ENCODE peak calls at places on chromosomes 5 and 9, in eight cellular contexts. One of them, this sample, is unnamed. For H3K4me1 and H3K27me3, the result is how much of the 10 kb centered on the place peaks cover.

GRCh38 chr9:134055981-134056461 is 11.8 kb downstream of the BRD3 start:
- DNase-seq in tibial nerve: peak
- DNase-seq in adrenal gland: peak
- DNase-seq in sigmoid colon: peak
- DNase-seq in heart left ventricle: peak
- DNase-seq in IMR-90: peak
- DNase-seq in testis: peak
- DNase-seq in uterus: peak
- DNase-seq in this sample: peak

GRCh38 chr9:2116073-2116472 is 100.9 kb downstream of the SMARCA2 start:
- DNase-seq in heart left ventricle: no peak
- DNase-seq in uterus: no peak
- DNase-seq in tibial nerve: no peak
- DNase-seq in adrenal gland: no peak
- DNase-seq in sigmoid colon: no peak
- DNase-seq in testis: peak
- DNase-seq in IMR-90: no peak
- DNase-seq in this sample: no peak

GRCh38 chr9:31671011-31671410 is 713.4 kb upstream of the ACO1 start:
- DNase-seq in adrenal gland: no peak
- DNase-seq in IMR-90: no peak
- DNase-seq in heart left ventricle: no peak
- DNase-seq in testis: no peak
- DNase-seq in tibial nerve: no peak
- DNase-seq in sigmoid colon: no peak
- DNase-seq in uterus: no peak
- DNase-seq in this sample: no peak

GRCh38 chr9:7910426-7911015 is 110.9 kb upstream of the DMAC1 start:
- DNase-seq in sigmoid colon: no peak
- DNase-seq in tibial nerve: no peak
- DNase-seq in adrenal gland: no peak
- DNase-seq in IMR-90: no peak
- DNase-seq in testis: no peak
- DNase-seq in uterus: no peak
- DNase-seq in heart left ventricle: peak
- DNase-seq in this sample: no peak

GRCh38 chr5:173327948-173328895 is at the start of gene STC2:
- DNase-seq in testis: peak
- DNase-seq in uterus: no peak
- DNase-seq in tibial nerve: peak
- DNase-seq in IMR-90: peak
- DNase-seq in heart left ventricle: peak
- DNase-seq in adrenal gland: peak
- DNase-seq in sigmoid colon: peak
- DNase-seq in this sample: no peak

GRCh38 chr5:168317521-168318147 is 26.2 kb downstream of the WWC1 start:
- DNase-seq in testis: no peak
- DNase-seq in sigmoid colon: no peak
- DNase-seq in tibial nerve: no peak
- DNase-seq in heart left ventricle: no peak
- DNase-seq in adrenal gland: no peak
- DNase-seq in uterus: no peak
- DNase-seq in IMR-90: peak
- DNase-seq in this sample: no peak

GRCh38 chr9:7300484-7300883 is 499.1 kb downstream of the DMAC1 start:
- DNase-seq in heart left ventricle: no peak
- DNase-seq in tibial nerve: no peak
- DNase-seq in testis: no peak
- DNase-seq in uterus: no peak
- DNase-seq in adrenal gland: no peak
- DNase-seq in sigmoid colon: no peak
- DNase-seq in IMR-90: no peak
- DNase-seq in this sample: no peak

GRCh38 chr5:81505672-81506071 is 111.7 kb upstream of the ACOT12 start:
- DNase-seq in testis: no peak
- DNase-seq in sigmoid colon: no peak
- DNase-seq in adrenal gland: no peak
- DNase-seq in tibial nerve: no peak
- DNase-seq in heart left ventricle: no peak
- DNase-seq in uterus: no peak
- DNase-seq in IMR-90: no peak
- DNase-seq in this sample: no peak

GRCh38 chr9:20570086-20570485 is 52.2 kb downstream of the MLLT3 start:
- DNase-seq in uterus: no peak
- DNase-seq in adrenal gland: no peak
- DNase-seq in IMR-90: peak
- DNase-seq in heart left ventricle: no peak
- DNase-seq in tibial nerve: no peak
- DNase-seq in sigmoid colon: no peak
- DNase-seq in testis: no peak
- DNase-seq in this sample: no peak

GRCh38 chr9:114315723-114316363 is 7.1 kb upstream of the ORM1 start:
- DNase-seq in sigmoid colon: no peak
- DNase-seq in heart left ventricle: no peak
- DNase-seq in IMR-90: no peak
- DNase-seq in uterus: peak
- DNase-seq in adrenal gland: no peak
- DNase-seq in tibial nerve: no peak
- DNase-seq in testis: peak
- DNase-seq in this sample: no peak

GRCh38 chr5:139571966-139572365 is 10.8 kb downstream of the UBE2D2 start:
- DNase-seq in IMR-90: no peak
- DNase-seq in adrenal gland: no peak
- DNase-seq in heart left ventricle: no peak
- DNase-seq in uterus: no peak
- DNase-seq in sigmoid colon: no peak
- DNase-seq in tibial nerve: no peak
- DNase-seq in testis: no peak
- DNase-seq in this sample: no peak

DNA sequence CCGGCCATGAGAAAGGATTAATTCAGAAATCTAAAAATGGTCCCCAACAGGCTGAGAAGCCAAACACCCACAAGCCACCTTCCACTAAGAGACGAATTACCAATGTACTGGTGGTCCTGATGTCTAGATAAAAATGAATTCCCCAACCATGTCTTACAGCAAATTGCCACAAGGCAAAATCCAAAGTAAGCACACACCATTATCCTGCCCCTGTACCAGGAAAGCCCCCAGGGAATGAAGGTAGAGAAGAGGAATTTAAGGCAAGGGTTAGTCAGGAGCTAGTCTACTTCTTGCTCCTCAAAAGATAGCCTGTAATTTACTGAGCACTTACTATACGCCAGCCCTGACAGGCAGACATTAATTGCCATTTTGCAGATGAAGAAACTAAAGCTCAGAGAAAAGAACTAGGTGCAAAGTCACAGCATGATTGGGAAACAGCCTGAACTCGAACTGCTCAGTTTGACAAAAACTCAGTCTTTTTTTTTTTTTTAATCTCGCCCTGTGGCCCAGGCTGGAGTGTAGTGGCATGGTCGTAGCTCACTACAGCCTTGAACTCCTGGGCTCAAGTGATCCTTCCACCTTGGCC is 64.3 kb downstream of the RAPGEF1 start:
- DNase-seq in tibial nerve: no peak
- DNase-seq in sigmoid colon: no peak
- DNase-seq in adrenal gland: no peak
- DNase-seq in IMR-90: no peak
- DNase-seq in uterus: no peak
- DNase-seq in testis: no peak
- DNase-seq in heart left ventricle: no peak
- DNase-seq in this sample: no peak
- H3K4me1 ChIP-seq in tibial nerve: half or more
- H3K4me1 ChIP-seq in sigmoid colon: half or more
- H3K4me1 ChIP-seq in adrenal gland: under half
- H3K4me1 ChIP-seq in IMR-90: under half
- H3K4me1 ChIP-seq in uterus: under half
- H3K4me1 ChIP-seq in testis: half or more
- H3K4me1 ChIP-seq in heart left ventricle: half or more
- H3K4me1 ChIP-seq in this sample: under half

GRCh38 chr5:5188377-5189020 is 48.4 kb downstream of the ADAMTS16 start:
- DNase-seq in sigmoid colon: no peak
- DNase-seq in tibial nerve: no peak
- DNase-seq in IMR-90: no peak
- DNase-seq in testis: no peak
- DNase-seq in heart left ventricle: no peak
- DNase-seq in uterus: no peak
- DNase-seq in adrenal gland: no peak
- DNase-seq in this sample: no peak
- H3K27me3 ChIP-seq in sigmoid colon: under half
- H3K27me3 ChIP-seq in tibial nerve: under half
- H3K27me3 ChIP-seq in IMR-90: under half
- H3K27me3 ChIP-seq in testis: under half
- H3K27me3 ChIP-seq in heart left ventricle: under half
- H3K27me3 ChIP-seq in uterus: under half
- H3K27me3 ChIP-seq in adrenal gland: under half
- H3K27me3 ChIP-seq in this sample: under half

DNA sequence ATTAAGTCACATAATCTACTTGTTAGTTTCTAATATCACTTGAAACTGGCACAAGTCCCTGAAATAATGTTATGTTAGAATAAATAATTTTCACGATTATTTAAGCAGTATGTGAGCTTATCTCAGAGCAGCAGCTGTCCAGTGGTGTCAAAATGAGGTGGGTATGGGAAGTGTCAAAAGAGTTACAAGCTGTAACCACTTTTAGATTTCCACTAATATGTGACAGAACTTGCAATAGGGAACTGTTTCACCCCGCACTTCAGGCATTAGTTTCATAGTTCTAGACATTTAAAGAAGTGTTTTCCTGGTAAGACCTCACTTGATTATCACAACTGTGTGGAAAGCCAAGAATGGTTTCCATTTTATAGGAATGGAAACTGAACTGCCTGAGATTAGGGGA is 2.9 kb upstream of the ISCA1 start:
- DNase-seq in tibial nerve: no peak
- DNase-seq in uterus: no peak
- DNase-seq in heart left ventricle: no peak
- DNase-seq in IMR-90: no peak
- DNase-seq in adrenal gland: no peak
- DNase-seq in testis: no peak
- DNase-seq in sigmoid colon: no peak
- DNase-seq in this sample: no peak
- TF ChIP-seq POLR2A in tibial nerve: no peak
- TF ChIP-seq POLR2A in uterus: no peak
- TF ChIP-seq POLR2A in heart left ventricle: no peak
- TF ChIP-seq POLR2A in IMR-90: no peak
- TF ChIP-seq POLR2A in adrenal gland: no peak
- TF ChIP-seq POLR2A in testis: no peak
- TF ChIP-seq POLR2A in sigmoid colon: no peak
- TF ChIP-seq POLR2A in this sample: no peak

DNA sequence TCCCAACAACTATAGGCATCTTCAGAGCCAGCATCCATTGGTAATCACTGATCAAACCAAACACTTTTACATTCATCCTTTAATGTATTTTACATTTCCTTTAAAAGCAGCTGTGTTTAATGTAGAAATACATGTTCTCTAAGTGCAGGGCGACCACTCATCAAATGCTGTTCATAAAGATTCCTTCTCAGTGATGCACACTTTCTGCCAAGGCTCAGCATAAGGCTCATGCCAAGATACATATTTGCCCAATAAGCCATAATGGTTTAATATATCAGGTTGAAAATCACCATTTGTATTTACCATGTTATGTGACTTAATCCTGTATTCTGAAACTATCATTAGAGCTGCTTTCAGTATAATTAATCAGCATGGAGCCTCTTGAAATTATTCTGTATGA is 267.6 kb downstream of the EBF1 start:
- DNase-seq in adrenal gland: no peak
- DNase-seq in heart left ventricle: no peak
- DNase-seq in uterus: no peak
- DNase-seq in testis: no peak
- DNase-seq in sigmoid colon: no peak
- DNase-seq in IMR-90: no peak
- DNase-seq in tibial nerve: no peak
- DNase-seq in this sample: no peak
- H3K4me1 ChIP-seq in adrenal gland: under half
- H3K4me1 ChIP-seq in heart left ventricle: under half
- H3K4me1 ChIP-seq in uterus: under half
- H3K4me1 ChIP-seq in testis: under half
- H3K4me1 ChIP-seq in sigmoid colon: under half
- H3K4me1 ChIP-seq in IMR-90: under half
- H3K4me1 ChIP-seq in tibial nerve: under half
- H3K4me1 ChIP-seq in this sample: under half

DNA sequence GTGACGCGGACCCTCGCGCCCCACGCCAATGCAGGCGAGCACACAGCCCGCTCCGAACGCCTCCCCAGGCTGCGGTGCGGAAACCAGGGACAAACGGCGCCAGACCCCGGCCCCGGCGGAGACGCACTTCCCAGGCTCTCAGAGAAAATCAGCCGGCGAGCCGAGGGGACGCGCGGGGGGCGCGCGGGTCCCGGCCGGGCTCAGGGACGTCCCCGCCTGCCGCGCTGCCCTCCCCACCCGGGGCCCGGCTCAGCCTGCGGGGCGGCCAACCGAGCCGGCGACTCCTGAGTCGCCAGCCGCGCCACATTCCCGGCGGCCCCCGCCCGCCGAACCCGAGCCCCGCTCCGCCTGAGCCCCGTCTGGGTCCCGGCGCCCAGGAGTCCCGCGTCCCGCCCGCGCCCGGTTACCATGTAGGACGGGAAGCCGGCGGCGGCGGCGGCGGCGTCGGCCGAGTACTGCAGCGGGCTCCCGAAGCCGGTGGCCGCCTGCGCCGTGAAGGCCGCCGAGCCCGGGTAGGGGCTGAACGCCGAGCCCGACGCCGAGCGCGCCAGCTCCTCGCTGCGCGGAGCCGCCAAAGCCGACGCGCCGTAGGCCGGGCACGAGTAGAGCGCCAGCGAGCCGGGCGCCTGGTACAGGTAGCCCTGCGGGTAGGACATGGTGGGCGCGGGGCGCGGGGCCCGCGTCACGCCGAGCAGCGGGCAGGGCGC is 566 bp downstream of the IRX2 start:
- DNase-seq in heart left ventricle: no peak
- DNase-seq in sigmoid colon: no peak
- DNase-seq in IMR-90: no peak
- DNase-seq in testis: no peak
- DNase-seq in adrenal gland: no peak
- DNase-seq in uterus: no peak
- DNase-seq in tibial nerve: no peak
- DNase-seq in this sample: no peak
- H3K27me3 ChIP-seq in heart left ventricle: half or more
- H3K27me3 ChIP-seq in sigmoid colon: half or more
- H3K27me3 ChIP-seq in IMR-90: under half
- H3K27me3 ChIP-seq in testis: under half
- H3K27me3 ChIP-seq in adrenal gland: half or more
- H3K27me3 ChIP-seq in uterus: half or more
- H3K27me3 ChIP-seq in tibial nerve: half or more
- H3K27me3 ChIP-seq in this sample: under half

DNA sequence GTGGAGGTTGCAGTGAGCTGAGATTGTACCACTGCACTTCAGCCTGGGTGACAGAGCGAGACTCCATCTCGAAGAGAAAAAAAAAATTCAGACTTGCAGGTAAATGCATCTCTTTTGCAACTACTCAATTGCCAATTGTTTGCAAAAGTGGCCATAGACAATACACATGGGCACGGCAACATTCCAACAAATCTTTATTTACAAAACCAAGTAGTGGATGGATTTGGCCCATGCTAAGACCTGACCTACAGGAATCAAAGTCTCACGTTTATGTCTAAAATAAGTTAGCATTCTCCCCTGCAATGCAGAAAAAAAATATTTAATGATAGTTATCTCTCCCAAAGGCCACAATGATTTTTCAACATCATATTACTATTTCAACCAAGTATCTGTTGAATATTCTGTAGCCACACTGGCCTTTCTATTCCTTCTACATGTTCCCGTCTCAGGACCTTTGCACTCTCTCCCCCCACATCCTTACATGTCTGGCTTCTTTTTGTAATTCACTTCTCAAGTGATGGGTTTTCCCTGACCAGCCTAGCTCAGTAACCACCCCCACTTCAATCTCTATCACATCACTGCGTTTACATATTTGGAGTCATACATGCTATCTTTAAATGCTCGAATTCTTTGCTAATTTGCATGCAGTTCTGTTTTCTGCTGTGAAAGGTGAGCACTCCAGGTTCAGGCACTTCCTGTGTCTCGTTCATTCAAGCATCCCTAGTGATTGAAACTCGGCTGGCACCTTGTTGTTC is 54.2 kb downstream of the FNBP1 start:
- DNase-seq in sigmoid colon: no peak
- DNase-seq in heart left ventricle: no peak
- DNase-seq in tibial nerve: no peak
- DNase-seq in adrenal gland: no peak
- DNase-seq in uterus: no peak
- DNase-seq in testis: no peak
- DNase-seq in IMR-90: no peak
- DNase-seq in this sample: no peak
- TF ChIP-seq POLR2A in sigmoid colon: no peak
- TF ChIP-seq POLR2A in heart left ventricle: no peak
- TF ChIP-seq POLR2A in tibial nerve: no peak
- TF ChIP-seq POLR2A in adrenal gland: no peak
- TF ChIP-seq POLR2A in uterus: no peak
- TF ChIP-seq POLR2A in testis: no peak
- TF ChIP-seq POLR2A in IMR-90: no peak
- TF ChIP-seq POLR2A in this sample: no peak

This sample was measured in ovary.